ENCODE peak calls at places on chromosomes 5 and 9, in six cellular contexts. One of them, this sample, is unnamed.
A peak's percentile ranks its signal among the peaks of the same experiment; 100 is the strongest.

GRCh38 chr9:107258919-107259318 is 24.2 kb upstream of the RAD23B start:
- DNase-seq in MM.1S: no peak
- DNase-seq in adrenal gland: no peak
- DNase-seq in aorta: no peak
- DNase-seq in CD8-positive, alpha-beta T cell: no peak
- DNase-seq in hepatocyte: no peak
- DNase-seq in this sample: no peak

GRCh38 chr5:94901071-94901979 is 282.9 kb downstream of the SLF1 start:
- DNase-seq in MM.1S: no peak
- DNase-seq in adrenal gland: no peak
- DNase-seq in aorta: no peak
- DNase-seq in CD8-positive, alpha-beta T cell: no peak
- DNase-seq in hepatocyte: peak; percentile 47
- DNase-seq in this sample: no peak

GRCh38 chr9:80516678-80517077 is 944.9 kb downstream of the TLE4 start:
- DNase-seq in MM.1S: no peak
- DNase-seq in adrenal gland: no peak
- DNase-seq in aorta: no peak
- DNase-seq in CD8-positive, alpha-beta T cell: no peak
- DNase-seq in hepatocyte: no peak
- DNase-seq in this sample: no peak

GRCh38 chr9:92706218-92706940 is 36.4 kb upstream of the IPPK start:
- DNase-seq in MM.1S: peak; percentile 25
- DNase-seq in adrenal gland: peak; percentile 53
- DNase-seq in aorta: peak; percentile 45
- DNase-seq in CD8-positive, alpha-beta T cell: peak; percentile 56
- DNase-seq in hepatocyte: no peak
- DNase-seq in this sample: peak; percentile 38

GRCh38 chr9:113528088-113528487 is 64.6 kb downstream of the RGS3 start:
- DNase-seq in MM.1S: no peak
- DNase-seq in adrenal gland: no peak
- DNase-seq in aorta: no peak
- DNase-seq in CD8-positive, alpha-beta T cell: no peak
- DNase-seq in hepatocyte: no peak
- DNase-seq in this sample: no peak

GRCh38 chr5:145937432-145938250 is 1.3 kb downstream of the SH3RF2 start:
- DNase-seq in MM.1S: no peak
- DNase-seq in adrenal gland: no peak
- DNase-seq in aorta: no peak
- DNase-seq in CD8-positive, alpha-beta T cell: no peak
- DNase-seq in hepatocyte: peak; percentile 76
- DNase-seq in this sample: peak; percentile 32

GRCh38 chr9:114717908-114718486 is 36.0 kb upstream of the TEX48 start:
- DNase-seq in MM.1S: no peak
- DNase-seq in adrenal gland: no peak
- DNase-seq in aorta: no peak
- DNase-seq in CD8-positive, alpha-beta T cell: no peak
- DNase-seq in hepatocyte: no peak
- DNase-seq in this sample: no peak

GRCh38 chr5:159916841-159917761 is 819 bp downstream of the ADRA1B start:
- DNase-seq in MM.1S: no peak
- DNase-seq in adrenal gland: no peak
- DNase-seq in aorta: no peak
- DNase-seq in CD8-positive, alpha-beta T cell: no peak
- DNase-seq in hepatocyte: no peak
- DNase-seq in this sample: no peak

GRCh38 chr5:114184006-114184405 is 177.9 kb upstream of the KCNN2 start:
- DNase-seq in MM.1S: no peak
- DNase-seq in adrenal gland: no peak
- DNase-seq in aorta: no peak
- DNase-seq in CD8-positive, alpha-beta T cell: no peak
- DNase-seq in hepatocyte: no peak
- DNase-seq in this sample: no peak

GRCh38 chr5:40078907-40079575 is 600.7 kb upstream of the PTGER4 start:
- DNase-seq in MM.1S: no peak
- DNase-seq in adrenal gland: peak; percentile 23
- DNase-seq in aorta: no peak
- DNase-seq in CD8-positive, alpha-beta T cell: no peak
- DNase-seq in hepatocyte: no peak
- DNase-seq in this sample: no peak

GRCh38 chr9:70481471-70481870 is 67.0 kb upstream of the KLF9 start:
- DNase-seq in MM.1S: no peak
- DNase-seq in adrenal gland: no peak
- DNase-seq in aorta: no peak
- DNase-seq in CD8-positive, alpha-beta T cell: no peak
- DNase-seq in hepatocyte: no peak
- DNase-seq in this sample: no peak

GRCh38 chr9:70477907-70478480 is 63.5 kb upstream of the KLF9 start:
- DNase-seq in MM.1S: no peak
- DNase-seq in adrenal gland: no peak
- DNase-seq in aorta: no peak
- DNase-seq in CD8-positive, alpha-beta T cell: no peak
- DNase-seq in hepatocyte: no peak
- DNase-seq in this sample: no peak

GRCh38 chr9:70480405-70480980 is 66.0 kb upstream of the KLF9 start:
- DNase-seq in MM.1S: no peak
- DNase-seq in adrenal gland: peak; percentile 78
- DNase-seq in aorta: peak; percentile 82
- DNase-seq in CD8-positive, alpha-beta T cell: no peak
- DNase-seq in hepatocyte: peak; percentile 87
- DNase-seq in this sample: peak; percentile 97

GRCh38 chr9:70478963-70479641 is 64.6 kb upstream of the KLF9 start:
- DNase-seq in MM.1S: no peak
- DNase-seq in adrenal gland: no peak
- DNase-seq in aorta: no peak
- DNase-seq in CD8-positive, alpha-beta T cell: no peak
- DNase-seq in hepatocyte: peak; percentile 27
- DNase-seq in this sample: peak; percentile 32

DNA sequence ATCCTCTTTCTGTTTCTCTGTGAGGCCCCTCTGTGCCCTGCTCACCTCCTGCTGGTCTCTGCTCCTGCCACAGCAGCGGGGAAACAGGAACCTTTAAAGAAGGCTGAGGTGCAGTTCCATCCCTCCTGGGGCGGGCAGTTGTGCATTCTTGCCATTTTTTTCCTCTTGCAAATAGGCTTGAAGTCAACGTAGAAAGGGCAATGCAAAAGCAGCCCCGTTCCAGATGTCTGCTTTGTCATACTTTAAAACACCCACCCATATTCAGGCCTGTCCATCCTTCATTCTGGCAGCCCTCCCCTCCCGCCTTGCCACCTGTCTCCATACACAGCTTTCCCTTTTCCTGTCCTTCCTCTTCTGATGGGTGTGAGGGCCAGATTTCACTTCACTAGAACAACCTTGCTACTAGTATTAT is 65.4 kb upstream of the KLF9 start:
- DNase-seq in MM.1S: no peak
- DNase-seq in adrenal gland: no peak
- DNase-seq in aorta: no peak
- DNase-seq in CD8-positive, alpha-beta T cell: no peak
- DNase-seq in hepatocyte: peak; percentile 50
- DNase-seq in this sample: peak; percentile 50
- H3K4me3 ChIP-seq in MM.1S: no peak overlapping the region
- H3K4me3 ChIP-seq in adrenal gland: no peak overlapping the region
- H3K4me3 ChIP-seq in aorta: no peak overlapping the region
- H3K4me3 ChIP-seq in CD8-positive, alpha-beta T cell: no peak overlapping the region
- H3K4me3 ChIP-seq in hepatocyte: no peak overlapping the region
- H3K4me3 ChIP-seq in this sample: no peak overlapping the region

GRCh38 chr5:56506586-56506985 is 273.5 kb upstream of the ANKRD55 start:
- DNase-seq in MM.1S: no peak
- DNase-seq in adrenal gland: no peak
- DNase-seq in aorta: no peak
- DNase-seq in CD8-positive, alpha-beta T cell: no peak
- DNase-seq in hepatocyte: peak; percentile 46
- DNase-seq in this sample: no peak
- H3K4me1 ChIP-seq in MM.1S: peaks cover 15% of the 10 kb centered on the region
- H3K4me1 ChIP-seq in adrenal gland: no peaks in the 10 kb centered on the region
- H3K4me1 ChIP-seq in aorta: no peaks in the 10 kb centered on the region
- H3K4me1 ChIP-seq in CD8-positive, alpha-beta T cell: no peaks in the 10 kb centered on the region
- H3K4me1 ChIP-seq in hepatocyte: no peaks in the 10 kb centered on the region
- H3K4me1 ChIP-seq in this sample: peaks cover 2% of the 10 kb centered on the region

DNA sequence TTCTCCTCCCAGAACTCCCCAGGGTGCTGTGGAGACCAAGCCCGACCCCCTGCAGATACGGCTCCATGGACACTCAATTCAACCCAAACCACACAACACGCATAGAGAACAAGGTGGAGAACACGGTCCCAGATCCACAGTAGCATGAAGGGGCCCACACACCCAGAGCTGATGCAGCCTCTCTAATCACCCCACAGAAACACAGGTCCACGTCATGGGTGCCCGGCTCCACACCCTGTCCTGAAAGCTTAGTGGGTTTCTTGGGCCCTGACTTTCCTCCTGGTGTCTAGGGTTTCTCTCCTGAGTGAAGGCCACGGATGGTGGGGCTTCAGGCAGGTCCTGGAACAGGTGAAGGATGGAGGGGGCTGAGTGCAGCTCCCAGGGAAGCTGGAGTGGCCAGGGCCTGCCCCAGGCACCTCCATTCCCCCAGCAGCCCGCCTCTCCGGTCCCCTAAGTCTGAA is 1.5 kb upstream of the SLC23A1 start:
- DNase-seq in MM.1S: no peak
- DNase-seq in adrenal gland: no peak
- DNase-seq in aorta: no peak
- DNase-seq in CD8-positive, alpha-beta T cell: no peak
- DNase-seq in hepatocyte: no peak
- DNase-seq in this sample: no peak
- H3K4me3 ChIP-seq in MM.1S: no peak overlapping the region
- H3K4me3 ChIP-seq in adrenal gland: no peak overlapping the region
- H3K4me3 ChIP-seq in aorta: no peak overlapping the region
- H3K4me3 ChIP-seq in CD8-positive, alpha-beta T cell: peak overlapping the region; percentile 49
- H3K4me3 ChIP-seq in hepatocyte: no peak overlapping the region
- H3K4me3 ChIP-seq in this sample: peak overlapping the region; percentile 37

GRCh38 chr5:155080721-155081120 is 67.2 kb downstream of the KIF4B start:
- DNase-seq in MM.1S: no peak
- DNase-seq in adrenal gland: no peak
- DNase-seq in aorta: no peak
- DNase-seq in CD8-positive, alpha-beta T cell: no peak
- DNase-seq in hepatocyte: no peak
- DNase-seq in this sample: no peak

GRCh38 chr5:155082401-155082800 is 68.8 kb downstream of the KIF4B start:
- DNase-seq in MM.1S: no peak
- DNase-seq in adrenal gland: no peak
- DNase-seq in aorta: no peak
- DNase-seq in CD8-positive, alpha-beta T cell: no peak
- DNase-seq in hepatocyte: no peak
- DNase-seq in this sample: no peak

GRCh38 chr5:155079698-155080097 is 66.1 kb downstream of the KIF4B start:
- DNase-seq in MM.1S: no peak
- DNase-seq in adrenal gland: no peak
- DNase-seq in aorta: no peak
- DNase-seq in CD8-positive, alpha-beta T cell: no peak
- DNase-seq in hepatocyte: no peak
- DNase-seq in this sample: no peak

GRCh38 chr5:155085282-155085990 is 71.9 kb downstream of the KIF4B start:
- DNase-seq in MM.1S: no peak
- DNase-seq in adrenal gland: no peak
- DNase-seq in aorta: no peak
- DNase-seq in CD8-positive, alpha-beta T cell: no peak
- DNase-seq in hepatocyte: peak; percentile 24
- DNase-seq in this sample: no peak

DNA sequence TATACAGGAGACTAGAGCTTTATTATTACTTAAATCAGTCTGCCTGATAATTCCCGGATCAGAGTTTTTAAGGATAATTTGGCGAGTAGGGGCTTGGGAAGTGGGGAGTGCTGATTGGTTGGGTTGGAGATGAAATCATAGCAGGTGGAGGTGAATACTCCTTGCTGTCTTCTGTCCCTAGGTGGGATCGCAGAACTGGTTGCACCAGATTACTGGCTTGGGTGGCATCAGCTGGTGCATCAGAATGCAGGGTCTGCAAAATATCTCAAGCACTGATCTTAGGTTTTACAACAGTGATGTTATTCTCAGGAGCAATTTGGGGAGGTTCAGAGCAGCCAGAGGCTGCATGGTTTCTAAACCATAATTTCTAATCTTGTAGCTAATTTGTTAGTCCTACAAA is 68.1 kb downstream of the KIF4B start:
- DNase-seq in MM.1S: no peak
- DNase-seq in adrenal gland: no peak
- DNase-seq in aorta: no peak
- DNase-seq in CD8-positive, alpha-beta T cell: no peak
- DNase-seq in hepatocyte: no peak
- DNase-seq in this sample: no peak
- H3K4me1 ChIP-seq in MM.1S: no peaks in the 10 kb centered on the region
- H3K4me1 ChIP-seq in adrenal gland: no peaks in the 10 kb centered on the region
- H3K4me1 ChIP-seq in aorta: no peaks in the 10 kb centered on the region
- H3K4me1 ChIP-seq in CD8-positive, alpha-beta T cell: no peaks in the 10 kb centered on the region
- H3K4me1 ChIP-seq in hepatocyte: no peaks in the 10 kb centered on the region
- H3K4me1 ChIP-seq in this sample: no peaks in the 10 kb centered on the region

DNA sequence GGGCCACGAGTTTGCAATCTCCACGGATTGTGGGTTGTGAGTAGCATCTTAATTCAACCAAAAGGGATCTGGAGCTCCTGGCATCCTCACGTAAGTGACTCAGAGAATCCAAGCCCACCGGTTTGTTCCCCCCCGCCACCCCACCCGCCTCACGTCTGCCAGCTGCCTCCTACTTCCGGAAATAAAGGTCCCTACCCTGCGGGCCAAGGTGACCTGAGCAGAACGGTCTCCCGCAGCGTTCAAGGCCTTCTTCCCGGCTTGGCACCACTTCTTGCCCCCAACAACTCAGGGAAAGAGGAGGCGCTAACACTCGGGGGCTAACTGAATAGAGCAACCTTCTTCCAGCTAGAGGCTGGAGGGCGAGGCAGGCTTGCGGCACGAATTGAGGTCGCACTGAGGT is 8.8 kb upstream of the GPRIN1 start:
- DNase-seq in MM.1S: no peak
- DNase-seq in adrenal gland: no peak
- DNase-seq in aorta: no peak
- DNase-seq in CD8-positive, alpha-beta T cell: no peak
- DNase-seq in hepatocyte: no peak
- DNase-seq in this sample: peak; percentile 43
- H3K4me3 ChIP-seq in MM.1S: no peak overlapping the region
- H3K4me3 ChIP-seq in adrenal gland: no peak overlapping the region
- H3K4me3 ChIP-seq in aorta: no peak overlapping the region
- H3K4me3 ChIP-seq in CD8-positive, alpha-beta T cell: no peak overlapping the region
- H3K4me3 ChIP-seq in hepatocyte: no peak overlapping the region
- H3K4me3 ChIP-seq in this sample: no peak overlapping the region

GRCh38 chr5:119327018-119327417 is 28.8 kb upstream of the TNFAIP8 start:
- DNase-seq in MM.1S: no peak
- DNase-seq in adrenal gland: no peak
- DNase-seq in aorta: peak; percentile 42
- DNase-seq in CD8-positive, alpha-beta T cell: no peak
- DNase-seq in hepatocyte: no peak
- DNase-seq in this sample: no peak
- H3K4me1 ChIP-seq in MM.1S: peaks cover 65% of the 10 kb centered on the region
- H3K4me1 ChIP-seq in adrenal gland: no peaks in the 10 kb centered on the region
- H3K4me1 ChIP-seq in aorta: peaks cover 3% of the 10 kb centered on the region
- H3K4me1 ChIP-seq in CD8-positive, alpha-beta T cell: peaks cover 96% of the 10 kb centered on the region
- H3K4me1 ChIP-seq in hepatocyte: peaks cover 49% of the 10 kb centered on the region
- H3K4me1 ChIP-seq in this sample: no peaks in the 10 kb centered on the region

GRCh38 chr9:68513385-68513784 is 27.3 kb downstream of the TMEM252 start:
- DNase-seq in MM.1S: no peak
- DNase-seq in adrenal gland: no peak
- DNase-seq in aorta: no peak
- DNase-seq in CD8-positive, alpha-beta T cell: no peak
- DNase-seq in hepatocyte: no peak
- DNase-seq in this sample: no peak
- H3K4me3 ChIP-seq in MM.1S: no peak overlapping the region
- H3K4me3 ChIP-seq in adrenal gland: no peak overlapping the region
- H3K4me3 ChIP-seq in aorta: no peak overlapping the region
- H3K4me3 ChIP-seq in CD8-positive, alpha-beta T cell: no peak overlapping the region
- H3K4me3 ChIP-seq in hepatocyte: no peak overlapping the region
- H3K4me3 ChIP-seq in this sample: no peak overlapping the region